ENCODE peak calls at places on chromosomes 6 and 20, in five cellular contexts. R is choroid plexus epithelial cell, M is psoas muscle, G is astrocyte, H is astrocyte of the spinal cord. Y is an unnamed sample.

GRCh38 chr6:157329829-157330228 is 6.5 kb upstream of the TMEM242 start:
- DNase-seq in R (peak), H (no peak), G (peak), M (no peak), Y (no peak)

GRCh38 chr6:97947841-97948240 is 664.8 kb upstream of the MMS22L start:
- DNase-seq in G (peak), M (no peak), R (peak), H (peak), Y (no peak)

GRCh38 chr20:47019106-47019824 is 124.6 kb downstream of the EYA2 start:
- DNase-seq in M (peak), R (peak), G (peak), H (peak), Y (no peak)

GRCh38 chr20:48864254-48864653 is 36.5 kb upstream of the PREX1 start:
- DNase-seq in M (no peak), G (no peak), R (no peak), H (no peak), Y (no peak)

GRCh38 chr20:6718660-6719059 is 48.8 kb upstream of the BMP2 start:
- DNase-seq in R (peak), H (no peak), M (no peak), G (no peak), Y (no peak)

GRCh38 chr20:4919047-4919704 is 82.1 kb downstream of the SLC23A2 start:
- DNase-seq in R (no peak), G (no peak), H (no peak), M (no peak), Y (peak)

GRCh38 chr6:69792292-69792691 is 4.5 kb downstream of the LMBRD1 start:
- DNase-seq in R (no peak), G (no peak), M (no peak), H (no peak), Y (peak)

GRCh38 chr6:11341867-11342266 is 109.4 kb upstream of the NEDD9 start:
- DNase-seq in G (peak), H (no peak), R (peak), M (no peak), Y (no peak)

GRCh38 chr20:2446845-2447244 is 23.7 kb downstream of the SNRPB start:
- DNase-seq in H (no peak), M (no peak), R (no peak), G (no peak), Y (no peak)

GRCh38 chr6:82691997-82692396 is 328.4 kb downstream of the TPBG start:
- DNase-seq in R (no peak), M (no peak), G (no peak), H (no peak), Y (no peak)

GRCh38 chr6:144688713-144689112 is 403.6 kb downstream of the UTRN start:
- DNase-seq in R (no peak), H (no peak), M (no peak), G (no peak), Y (no peak)

GRCh38 chr20:25547999-25548398 is 37.3 kb downstream of the NINL start:
- DNase-seq in H (no peak), R (no peak), M (no peak), G (no peak), Y (no peak)

GRCh38 chr20:58500256-58500655 is 14.9 kb downstream of the APCDD1L start:
- DNase-seq in M (no peak), G (no peak), R (no peak), H (no peak), Y (no peak)

GRCh38 chr6:146785001-146785585 is 186.3 kb downstream of the ADGB start:
- DNase-seq in G (peak), M (no peak), R (peak), H (peak), Y (no peak)

GRCh38 chr20:61297491-61297890 is 45.4 kb downstream of the CDH4 start:
- DNase-seq in M (no peak), R (no peak), H (no peak), G (no peak), Y (no peak)

GRCh38 chr6:116108836-116109235 is 8.2 kb downstream of the NT5DC1 start:
- DNase-seq in G (no peak), R (no peak), H (no peak), M (no peak), Y (no peak)

GRCh38 chr6:112309244-112309643 is 37.9 kb upstream of the RFPL4B start:
- DNase-seq in R (no peak), G (no peak), M (no peak), H (no peak), Y (no peak)

GRCh38 chr6:23106951-23107350 is 537.6 kb downstream of the HDGFL1 start:
- DNase-seq in R (peak), M (no peak), H (peak), G (peak), Y (no peak)

GRCh38 chr6:47478233-47479155 is 905 bp downstream of the CD2AP start:
- DNase-seq in M (no peak), R (peak), H (peak), G (peak), Y (no peak)

GRCh38 chr6:16346831-16347230 is 108.4 kb downstream of the GMPR start:
- DNase-seq in R (no peak), M (no peak), G (no peak), H (no peak), Y (no peak)

GRCh38 chr20:31593221-31594001 is 11.7 kb upstream of the ID1 start:
- DNase-seq in M (no peak), R (peak), G (peak), H (peak), Y (peak)

GRCh38 chr20:3674447-3674846 is 7.4 kb downstream of the ADAM33 start:
- DNase-seq in R (no peak), G (no peak), M (no peak), H (no peak), Y (no peak)

GRCh38 chr6:90135672-90136071 is 161.0 kb downstream of the BACH2 start:
- DNase-seq in M (peak), R (peak), G (peak), H (peak), Y (no peak)

GRCh38 chr6:17219098-17219497 is 62.1 kb upstream of the RBM24 start:
- DNase-seq in H (no peak), R (no peak), G (no peak), M (no peak), Y (no peak)

GRCh38 chr6:90100059-90100665 is 196.5 kb downstream of the BACH2 start:
- DNase-seq in M (no peak), H (no peak), G (peak), R (no peak), Y (no peak)

GRCh38 chr6:106419900-106420299 is 59.4 kb downstream of the CRYBG1 start:
- DNase-seq in R (no peak), H (no peak), G (no peak), M (no peak), Y (no peak)

GRCh38 chr6:131660195-131660594 is 23.1 kb downstream of the ENPP3 start:
- DNase-seq in R (peak), H (peak), M (no peak), G (peak), Y (no peak)

GRCh38 chr6:103122766-103123601 is 1729.5 kb downstream of the GRIK2 start:
- DNase-seq in H (peak), G (peak), M (no peak), R (peak), Y (peak)

GRCh38 chr20:2326046-2326445 is 30.2 kb downstream of the TGM3 start:
- DNase-seq in R (no peak), H (no peak), M (no peak), G (no peak), Y (no peak)

GRCh38 chr6:33264015-33264414 is 7.7 kb downstream of the VPS52 start:
- DNase-seq in G (no peak), M (no peak), H (no peak), R (no peak), Y (no peak)

GRCh38 chr6:4885534-4885933 is 109.3 kb downstream of the CDYL start:
- DNase-seq in M (no peak), G (no peak), R (no peak), H (no peak), Y (no peak)

GRCh38 chr6:108009894-108010293 is 51.9 kb upstream of the SEC63 start:
- DNase-seq in R (no peak), H (no peak), G (no peak), M (no peak), Y (no peak)

GRCh38 chr6:36911946-36912555 is 26.3 kb downstream of the C6orf89 start:
- DNase-seq in G (no peak), M (no peak), H (no peak), R (no peak), Y (no peak)

DNA sequence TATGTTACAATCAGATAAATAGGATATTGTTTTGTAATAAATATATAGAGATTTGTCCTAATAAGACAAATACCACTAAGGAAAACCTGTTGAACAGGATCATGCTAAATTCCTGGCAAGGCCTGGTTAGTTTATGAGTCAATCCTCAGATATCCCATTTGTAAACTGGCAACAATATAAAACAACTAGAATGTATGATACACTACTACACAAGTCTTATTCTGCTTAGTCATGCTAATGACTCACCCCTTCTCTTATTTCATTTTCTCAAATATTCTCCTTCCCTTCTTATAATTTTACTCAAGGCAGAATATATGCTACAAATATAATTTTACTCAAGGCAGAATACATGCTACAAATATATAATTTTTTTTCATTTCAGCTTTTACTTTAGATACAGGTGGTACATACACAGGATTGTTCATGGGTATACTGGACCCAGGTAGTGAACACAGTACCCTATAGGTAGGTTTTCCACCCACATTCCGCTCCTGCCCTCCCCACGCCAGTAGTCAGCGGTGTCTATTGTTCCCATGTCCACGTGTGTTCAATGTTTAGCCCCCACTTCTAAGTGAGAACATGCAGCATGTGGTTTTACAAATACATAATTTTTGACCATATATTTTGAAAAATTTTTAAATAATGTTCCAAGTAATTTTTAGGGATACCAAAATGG is 6.3 kb downstream of the OSER1 start:
- DNase-seq in M (no peak), H (peak), R (peak), G (peak), Y (no peak)
- H3K4me3 ChIP-seq in M (peak), H (no peak), R (no peak), G (no peak), Y (no peak)

DNA sequence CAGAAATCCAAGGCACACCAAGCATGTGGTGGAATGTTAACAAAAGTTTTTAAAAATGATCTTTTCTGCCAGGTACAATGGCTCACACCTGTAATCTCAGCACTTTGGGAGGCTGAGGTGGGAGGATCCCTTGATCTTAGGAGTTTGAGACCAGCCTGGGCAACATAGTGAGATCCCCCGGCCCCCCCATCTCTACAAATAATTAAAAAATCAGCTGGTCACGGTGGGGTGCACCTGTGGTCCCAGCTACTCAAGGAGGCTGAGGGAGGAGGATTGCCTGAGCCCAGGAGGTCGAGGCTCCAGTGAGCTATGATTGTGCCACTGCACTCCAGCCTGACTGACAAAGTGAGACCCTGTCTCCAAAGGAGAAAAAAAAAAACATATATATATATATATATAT is 8.0 kb downstream of the RIPK1 start:
- DNase-seq in H (no peak), G (no peak), R (no peak), M (no peak), Y (no peak)
- H3K4me3 ChIP-seq in H (no peak), G (no peak), R (no peak), M (no peak), Y (no peak)

GRCh38 chr20:11168026-11168425 is 494.2 kb upstream of the JAG1 start:
- DNase-seq in R (no peak), M (no peak), G (no peak), H (no peak), Y (no peak)

GRCh38 chr20:11170025-11170424 is 496.2 kb upstream of the JAG1 start:
- DNase-seq in R (no peak), G (no peak), H (no peak), M (no peak), Y (no peak)

GRCh38 chr20:11170565-11170964 is 496.8 kb upstream of the JAG1 start:
- DNase-seq in G (peak), H (peak), M (no peak), R (peak), Y (no peak)

GRCh38 chr20:11166716-11167115 is 492.9 kb upstream of the JAG1 start:
- DNase-seq in M (no peak), H (no peak), R (peak), G (no peak), Y (no peak)

DNA sequence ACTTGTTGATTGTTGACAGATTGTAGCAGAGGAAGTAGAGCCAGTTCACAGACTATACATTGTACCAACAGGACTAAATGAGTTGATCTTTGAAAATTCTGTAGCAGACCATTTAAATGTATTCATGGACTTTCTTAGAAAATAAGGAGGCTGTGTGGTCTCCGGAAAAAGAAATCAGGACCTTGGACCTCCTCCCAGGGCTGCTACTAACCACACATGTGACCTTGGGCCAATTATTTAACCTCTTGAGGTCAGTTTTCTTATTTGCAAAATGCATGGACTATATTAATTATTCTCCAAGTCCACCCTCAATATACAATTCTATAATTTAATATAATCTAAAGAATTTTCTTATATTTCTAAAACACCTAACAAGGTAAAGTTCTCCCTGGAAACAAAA is 492.0 kb upstream of the JAG1 start:
- DNase-seq in R (no peak), G (no peak), H (no peak), M (no peak), Y (no peak)
- H3K4me3 ChIP-seq in R (no peak), G (no peak), H (no peak), M (no peak), Y (no peak)

GRCh38 chr6:149751239-149751638 is 1.7 kb downstream of the PCMT1 start:
- DNase-seq in H (no peak), R (no peak), M (no peak), G (no peak), Y (no peak)
- H3K4me3 ChIP-seq in H (no peak), R (no peak), M (peak), G (no peak), Y (no peak)

DNA sequence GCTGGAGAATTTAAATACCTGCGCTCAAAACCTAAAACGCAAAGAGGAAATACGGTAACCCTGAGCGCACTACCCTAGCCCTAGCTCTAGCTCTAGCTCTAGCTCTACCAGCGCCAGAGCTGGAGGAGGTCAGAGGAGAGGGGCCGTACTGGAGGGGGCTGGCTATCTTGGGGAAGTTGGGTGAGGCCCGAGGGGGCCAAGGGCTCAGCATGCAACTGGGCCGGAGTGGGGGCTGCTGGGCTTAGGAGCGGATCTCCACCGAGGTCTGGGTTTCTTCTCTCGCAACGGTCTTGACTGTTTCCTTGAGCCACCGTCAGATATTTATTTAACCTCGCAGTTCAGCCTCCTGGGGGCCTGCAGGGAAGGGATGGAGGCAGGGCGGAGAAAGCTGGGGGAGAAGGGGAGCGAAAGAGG is 91.0 kb downstream of the NCR2 start:
- DNase-seq in G (no peak), M (no peak), R (peak), H (peak), Y (no peak)
- H3K4me3 ChIP-seq in G (no peak), M (no peak), R (peak), H (peak), Y (no peak)

Y was measured in right lobe of liver.